ENCODE peak calls at places on chromosomes 4 and X, in six cellular contexts. D is D341Med, S is transverse colon, I is neural crest cell, V is progenitor cell of endocrine pancreas, E is ureter. H is an unnamed sample.
A peak's percentile ranks its signal among the peaks of the same experiment; 100 is the strongest.

GRCh38 chr4:100823066-100823992 is 305.5 kb upstream of the EMCN start:
- DNase-seq in D (no peak), S (no peak), I (no peak), V (no peak), E (no peak), H (no peak)

GRCh38 chrX:14266702-14267101 is 237.0 kb upstream of the GEMIN8 start:
- DNase-seq in D (no peak), S (no peak), I (no peak), V (no peak), E (no peak), H (no peak)

GRCh38 chr4:103076777-103077347 is 301 bp upstream of the SLC9B2 start:
- DNase-seq in D (peak; percentile 23), S (no peak), I (no peak), V (no peak), E (no peak), H (no peak)

GRCh38 chr4:1198070-1198844 is 25.9 kb upstream of the SPON2 start:
- DNase-seq in D (no peak), S (peak; percentile 29), I (no peak), V (no peak), E (no peak), H (peak; percentile 11)

GRCh38 chr4:123898941-123899666 is 502.5 kb downstream of the SPRY1 start:
- DNase-seq in D (no peak), S (no peak), I (no peak), V (no peak), E (no peak), H (no peak)

GRCh38 chr4:25535278-25535677 is 120.4 kb upstream of the SLC34A2 start:
- DNase-seq in D (no peak), S (no peak), I (no peak), V (no peak), E (no peak), H (no peak)

GRCh38 chr4:94412019-94413017 is 39.4 kb upstream of the PDLIM5 start:
- DNase-seq in D (no peak), S (no peak), I (no peak), V (no peak), E (no peak), H (no peak)

GRCh38 chrX:39729834-39730670 is 367.7 kb downstream of the BCOR start:
- DNase-seq in D (peak; percentile 27), S (no peak), I (peak; percentile 48), V (no peak), E (no peak), H (no peak)

GRCh38 chrX:119240356-119240755 is 4.3 kb downstream of the PGRMC1 start:
- DNase-seq in D (no peak), S (no peak), I (no peak), V (no peak), E (no peak), H (no peak)

GRCh38 chr4:96183630-96184029 is 343.7 kb downstream of the PDHA2 start:
- DNase-seq in D (no peak), S (no peak), I (no peak), V (no peak), E (no peak), H (no peak)

GRCh38 chr4:184380707-184381106 is 93.6 kb downstream of the IRF2 start:
- DNase-seq in D (no peak), S (no peak), I (no peak), V (no peak), E (no peak), H (no peak)

GRCh38 chr4:110332483-110332882 is 134.1 kb upstream of the ELOVL6 start:
- DNase-seq in D (no peak), S (no peak), I (no peak), V (no peak), E (no peak), H (no peak)

GRCh38 chr4:1512738-1513660 is 106.8 kb upstream of the NKX1-1 start:
- DNase-seq in D (peak; percentile 94), S (peak; percentile 25), I (peak; percentile 76), V (peak; percentile 68), E (no peak), H (peak; percentile 46)

GRCh38 chr4:89114100-89114499 is 2.8 kb downstream of the TIGD2 start:
- DNase-seq in D (no peak), S (no peak), I (no peak), V (no peak), E (no peak), H (no peak)

GRCh38 chr4:180827193-180827592 is 1416.0 kb upstream of the TENM3 start:
- DNase-seq in D (no peak), S (no peak), I (no peak), V (no peak), E (no peak), H (peak; percentile 47)

GRCh38 chr4:128394778-128395177 is 107.2 kb upstream of the PGRMC2 start:
- DNase-seq in D (no peak), S (no peak), I (no peak), V (no peak), E (no peak), H (no peak)

GRCh38 chr4:7124643-7125442 is 57.0 kb upstream of the GRPEL1 start:
- DNase-seq in D (no peak), S (peak; percentile 40), I (no peak), V (no peak), E (peak; percentile 74), H (peak; percentile 65)

GRCh38 chr4:71732066-71732465 is 51.8 kb downstream of the GC start:
- DNase-seq in D (no peak), S (no peak), I (no peak), V (no peak), E (no peak), H (no peak)

GRCh38 chr4:176579233-176579632 is 213.5 kb downstream of the VEGFC start:
- DNase-seq in D (no peak), S (no peak), I (no peak), V (no peak), E (no peak), H (no peak)

GRCh38 chrX:28586291-28586690 is 955 bp upstream of the IL1RAPL1 start:
- DNase-seq in D (no peak), S (peak; percentile 10), I (peak; percentile 38), V (no peak), E (no peak), H (no peak)

GRCh38 chr4:164350086-164350485 is 403.8 kb upstream of the SMIM31 start:
- DNase-seq in D (no peak), S (no peak), I (no peak), V (no peak), E (no peak), H (no peak)